ENCODE peak calls at places on chromosomes 12 and 14, in nine cellular contexts. N, B, R, W, O, G, F, E and U are unnamed samples.

GRCh38 chr12:50062733-50063452 is 5.5 kb downstream of the ASIC1 start:
- DNase-seq in R (no peak), F (no peak), B (no peak), E (no peak), N (no peak), O (no peak), G (no peak), W (no peak), U (no peak)

GRCh38 chr12:67981236-67982164 is 7.7 kb upstream of the IFNG-AS1 start:
- DNase-seq in B (no peak), G (peak), F (no peak), W (peak), N (no peak), O (peak), E (no peak), R (peak), U (no peak)

GRCh38 chr14:104302794-104303405 is 164.5 kb downstream of the KIF26A start:
- DNase-seq in R (no peak), N (no peak), F (no peak), E (no peak), G (no peak), O (no peak), B (no peak), W (no peak), U (no peak)

GRCh38 chr12:64737539-64737938 is 21.7 kb downstream of the GNS start:
- DNase-seq in W (no peak), G (no peak), B (no peak), R (no peak), E (peak), N (no peak), F (no peak), O (no peak), U (no peak)

GRCh38 chr12:121038861-121039654 is at the start of gene OASL:
- DNase-seq in W (no peak), E (peak), R (peak), F (no peak), B (peak), O (no peak), G (peak), N (no peak), U (peak)

GRCh38 chr12:1812650-1813302 is 7.6 kb upstream of the LRTM2 start:
- DNase-seq in W (no peak), G (no peak), F (no peak), O (peak), R (peak), B (no peak), N (no peak), E (no peak), U (peak)

GRCh38 chr14:104280902-104281767 is 142.7 kb downstream of the KIF26A start:
- DNase-seq in E (no peak), N (no peak), R (no peak), W (no peak), F (peak), O (no peak), G (no peak), B (no peak), U (no peak)

GRCh38 chr12:2251485-2252179 is 198.8 kb downstream of the CACNA1C start:
- DNase-seq in F (no peak), O (no peak), B (no peak), W (no peak), G (no peak), R (no peak), E (no peak), N (no peak), U (no peak)

GRCh38 chr14:75069021-75069810 is at the start of gene ZC2HC1C:
- DNase-seq in O (peak), E (peak), F (peak), G (peak), R (peak), W (peak), B (peak), N (peak), U (peak)

GRCh38 chr14:59354666-59355065 is 110.5 kb downstream of the GPR135 start:
- DNase-seq in N (no peak), B (no peak), W (no peak), O (peak), F (no peak), G (peak), R (no peak), E (no peak), U (no peak)

GRCh38 chr12:27780612-27781408 is 774 bp upstream of the MANSC4 start:
- DNase-seq in N (no peak), G (no peak), E (peak), O (peak), B (peak), W (peak), R (no peak), F (peak), U (peak)

GRCh38 chr14:94344389-94344788 is 21.3 kb upstream of the SERPINA6 start:
- DNase-seq in B (no peak), O (no peak), E (no peak), N (no peak), R (no peak), W (no peak), G (no peak), F (no peak), U (no peak)

GRCh38 chr12:80567391-80567790 is 123.4 kb downstream of the PTPRQ start:
- DNase-seq in G (no peak), E (no peak), F (no peak), W (no peak), N (no peak), B (no peak), O (no peak), R (peak), U (no peak)

GRCh38 chr12:23222801-23223200 is 597.8 kb downstream of the ETNK1 start:
- DNase-seq in O (no peak), E (no peak), R (no peak), B (no peak), W (no peak), N (no peak), G (no peak), F (no peak), U (no peak)

GRCh38 chr12:27869567-27869966 is 89.5 kb upstream of the MANSC4 start:
- DNase-seq in B (no peak), E (no peak), O (no peak), F (no peak), G (no peak), R (no peak), W (no peak), N (no peak), U (no peak)

GRCh38 chr14:23351681-23352505 is 794 bp downstream of the SLC22A17 start:
- DNase-seq in B (no peak), R (no peak), F (peak), G (no peak), E (no peak), O (no peak), W (no peak), N (no peak), U (no peak)

GRCh38 chr12:121227294-121227693 is 17.4 kb downstream of the P2RX4 start:
- DNase-seq in N (no peak), B (peak), O (no peak), E (no peak), G (no peak), R (no peak), W (no peak), F (peak), U (no peak)

GRCh38 chr12:93245543-93245942 is 132.2 kb upstream of the NUDT4 start:
- DNase-seq in E (peak), N (no peak), F (no peak), B (no peak), O (no peak), G (no peak), R (no peak), W (no peak), U (no peak)

GRCh38 chr14:64788706-64789105 is 84.5 kb downstream of the PLEKHG3 start:
- DNase-seq in G (peak), E (no peak), O (peak), N (no peak), R (peak), B (no peak), W (peak), F (no peak), U (peak)

GRCh38 chr12:39413836-39414771 is 28.8 kb downstream of the KIF21A start:
- DNase-seq in G (no peak), F (no peak), E (no peak), O (no peak), B (no peak), N (no peak), R (no peak), W (no peak), U (no peak)

GRCh38 chr14:45181329-45181728 is 45.6 kb downstream of the FANCM start:
- DNase-seq in O (no peak), B (no peak), E (no peak), N (no peak), W (no peak), R (no peak), F (no peak), G (no peak), U (peak)

GRCh38 chr14:35506927-35507326 is 27.0 kb upstream of the INSM2 start:
- DNase-seq in N (no peak), E (no peak), W (no peak), O (no peak), F (no peak), B (no peak), R (no peak), G (no peak), U (peak)

GRCh38 chr12:48489012-48489411 is 6.7 kb downstream of the C12orf54 start:
- DNase-seq in B (no peak), N (no peak), R (no peak), O (no peak), W (no peak), G (peak), F (no peak), E (no peak), U (no peak)

GRCh38 chr12:66916189-66916588 is 237.3 kb upstream of the GRIP1 start:
- DNase-seq in F (peak), R (no peak), B (no peak), O (no peak), G (no peak), N (no peak), E (no peak), W (no peak), U (no peak)

GRCh38 chr14:49920935-49921334 is 28.1 kb downstream of the ARF6 start:
- DNase-seq in O (no peak), N (no peak), W (no peak), R (no peak), B (no peak), G (no peak), E (no peak), F (no peak), U (no peak)

GRCh38 chr14:40599726-40600125 is 1007.0 kb upstream of the LRFN5 start:
- DNase-seq in B (no peak), R (no peak), O (no peak), E (no peak), N (no peak), W (no peak), G (no peak), F (no peak), U (no peak)

GRCh38 chr14:23602181-23603095 is 23.8 kb upstream of the JPH4 start:
- DNase-seq in F (no peak), R (no peak), O (no peak), W (no peak), B (no peak), G (no peak), E (no peak), N (no peak), U (no peak)

GRCh38 chr14:74478996-74479635 is 14.0 kb downstream of the NPC2 start:
- DNase-seq in G (no peak), R (no peak), O (peak), W (peak), B (no peak), F (peak), N (no peak), E (no peak), U (peak)

GRCh38 chr12:58819945-58820344 is 100.4 kb downstream of the LRIG3 start:
- DNase-seq in F (no peak), N (no peak), W (no peak), G (no peak), R (no peak), B (no peak), E (no peak), O (no peak), U (no peak)

GRCh38 chr12:52776435-52776834 is 710 bp downstream of the KRT76 start:
- DNase-seq in G (no peak), O (no peak), F (no peak), B (no peak), N (no peak), R (no peak), E (no peak), W (no peak), U (no peak)

GRCh38 chr14:64500088-64500487 is 3.5 kb downstream of the ZBTB25 start:
- DNase-seq in N (no peak), F (no peak), B (no peak), R (no peak), E (no peak), W (no peak), G (no peak), O (no peak), U (no peak)

GRCh38 chr14:74912111-74912510 is 10.9 kb downstream of the RPS6KL1 start:
- DNase-seq in O (no peak), B (no peak), N (no peak), W (no peak), R (no peak), G (no peak), E (no peak), F (no peak), U (no peak)

GRCh38 chr12:64253356-64253755 is 31.3 kb upstream of the KICS2 start:
- DNase-seq in N (no peak), G (no peak), O (no peak), R (no peak), W (no peak), E (no peak), F (no peak), B (no peak), U (no peak)

GRCh38 chr12:65355461-65355860 is 77.0 kb downstream of the MSRB3 start:
- DNase-seq in R (no peak), G (no peak), W (no peak), N (no peak), F (no peak), E (no peak), O (no peak), B (no peak), U (no peak)

GRCh38 chr12:61513972-61514371 is 746.2 kb upstream of the USP15 start:
- DNase-seq in N (no peak), F (no peak), E (no peak), W (no peak), G (no peak), R (no peak), O (no peak), B (no peak), U (no peak)

GRCh38 chr12:99054601-99055128 is 409.6 kb downstream of the APAF1 start:
- DNase-seq in B (no peak), F (no peak), N (no peak), W (no peak), E (no peak), R (no peak), O (no peak), G (no peak), U (no peak)

GRCh38 chr14:22532345-22533056 is 56.5 kb downstream of the DAD1 start:
- DNase-seq in E (no peak), G (no peak), O (no peak), B (no peak), N (no peak), F (no peak), W (no peak), R (no peak), U (no peak)

GRCh38 chr12:131217024-131217586 is 263.4 kb downstream of the ADGRD1 start:
- DNase-seq in E (no peak), W (no peak), G (no peak), O (no peak), F (peak), B (no peak), R (no peak), N (no peak), U (no peak)